ENCODE peak calls at places on chromosome 14, in five cellular contexts. J is CD8-positive, alpha-beta memory T cell; V is uterus; K is tibial artery; B is bronchial epithelial cell. P is an unnamed sample.

GRCh38 chr14:61298834-61299233 is 17.7 kb upstream of the TMEM30B start:
- DNase-seq in V (no peak), K (no peak), B (no peak), J (no peak), P (no peak)

GRCh38 chr14:60665178-60665555 is 15.9 kb upstream of the SIX1 start:
- DNase-seq in J (no peak), V (no peak), B (no peak), K (no peak), P (no peak)

GRCh38 chr14:61720302-61720677 is 25.0 kb downstream of the HIF1A start:
- DNase-seq in B (no peak), K (no peak), J (no peak), V (no peak), P (no peak)

GRCh38 chr14:105937253-105938054 is 411.1 kb downstream of the TMEM121 start:
- DNase-seq in B (no peak), J (no peak), K (no peak), V (no peak), P (peak)

GRCh38 chr14:69683971-69684370 is 72.6 kb downstream of the SUSD6 start:
- DNase-seq in K (no peak), B (no peak), V (no peak), J (no peak), P (no peak)

GRCh38 chr14:68820999-68821683 is 28.3 kb upstream of the ZFP36L1 start:
- DNase-seq in B (no peak), K (no peak), J (no peak), V (no peak), P (no peak)

GRCh38 chr14:61343991-61344405 is 22.6 kb downstream of the PRKCH start:
- DNase-seq in K (no peak), V (no peak), B (no peak), J (peak), P (no peak)

GRCh38 chr14:102050625-102051024 is 36.2 kb downstream of the HSP90AA1 start:
- DNase-seq in K (no peak), V (no peak), B (no peak), J (no peak), P (no peak)

GRCh38 chr14:97713023-97713422 is 915.8 kb downstream of the VRK1 start:
- DNase-seq in J (no peak), B (peak), V (no peak), K (no peak), P (no peak)

GRCh38 chr14:94132285-94132887 is 3.0 kb upstream of the IFI27L2 start:
- DNase-seq in B (peak), K (peak), J (peak), V (no peak), P (peak)

GRCh38 chr14:57087841-57088240 is 180.9 kb downstream of the EXOC5 start:
- DNase-seq in J (no peak), V (no peak), B (no peak), K (no peak), P (no peak)

GRCh38 chr14:96201965-96202364 is 2.7 kb upstream of the BDKRB2 start:
- DNase-seq in V (no peak), B (no peak), K (no peak), J (no peak), P (no peak)

GRCh38 chr14:50775357-50775756 is 55.6 kb downstream of the NIN start:
- DNase-seq in J (no peak), V (no peak), B (peak), K (no peak), P (no peak)

GRCh38 chr14:106605548-106606448 is 1079.4 kb downstream of the TMEM121 start:
- DNase-seq in V (no peak), B (no peak), J (peak), K (no peak), P (peak)

GRCh38 chr14:59107819-59108218 is 80.6 kb upstream of the DAAM1 start:
- DNase-seq in J (no peak), K (no peak), V (no peak), B (no peak), P (no peak)

GRCh38 chr14:104878582-104878981 is 13.5 kb downstream of the CEP170B start:
- DNase-seq in B (no peak), K (no peak), V (no peak), J (peak), P (no peak)

GRCh38 chr14:63454436-63454835 is 88.7 kb downstream of the PPP2R5E start:
- DNase-seq in B (no peak), J (no peak), V (no peak), K (no peak), P (no peak)

GRCh38 chr14:59428581-59429012 is 36.6 kb downstream of the GPR135 start:
- DNase-seq in J (no peak), K (no peak), V (no peak), B (peak), P (no peak)

GRCh38 chr14:80425686-80426085 is 214.4 kb upstream of the DIO2 start:
- DNase-seq in B (peak), K (no peak), J (no peak), V (no peak), P (no peak)

GRCh38 chr14:55582741-55583140 is 2.7 kb downstream of the KTN1 start:
- DNase-seq in V (no peak), J (no peak), K (no peak), B (no peak), P (no peak)

GRCh38 chr14:51395361-51395849 is 155.4 kb downstream of the TMX1 start:
- DNase-seq in B (peak), J (no peak), K (no peak), V (peak), P (no peak)